ENCODE peak calls at places on chromosomes 6 and 20, in four cellular contexts. Q is germinal center, C is tibial artery, V is GM23248. H is an unnamed sample.

GRCh38 chr6:111812080-111813038 is 60.9 kb downstream of the FYN start:
- DNase-seq in Q (no peak), C (no peak), V (peak; percentile 63), H (no peak)

GRCh38 chr20:23687986-23688385 is 852 bp downstream of the CST4 start:
- DNase-seq in Q (no peak), C (no peak), V (no peak), H (no peak)

GRCh38 chr20:2168946-2169345 is 67.3 kb downstream of the STK35 start:
- DNase-seq in Q (no peak), C (peak; percentile 39), V (no peak), H (no peak)

GRCh38 chr20:44247131-44247571 is at the start of gene GDAP1L1:
- DNase-seq in Q (no peak), C (no peak), V (peak; percentile 24), H (no peak)

GRCh38 chr6:52365871-52366540 is 4.1 kb downstream of the PAQR8 start:
- DNase-seq in Q (no peak), C (no peak), V (no peak), H (no peak)

GRCh38 chr20:53495357-53495756 is 98.3 kb downstream of the ZNF217 start:
- DNase-seq in Q (no peak), C (no peak), V (peak; percentile 50), H (no peak)

GRCh38 chr6:142242269-142242668 is 59.5 kb upstream of the ADGRG6 start:
- DNase-seq in Q (no peak), C (no peak), V (peak; percentile 2), H (no peak)

GRCh38 chr6:121142093-121142492 is 192.2 kb downstream of the TBC1D32 start:
- DNase-seq in Q (no peak), C (no peak), V (peak; percentile 9), H (no peak)

GRCh38 chr6:27825025-27825823 is 87.0 kb downstream of the OR2B2 start:
- DNase-seq in Q (no peak), C (no peak), V (no peak), H (no peak)

GRCh38 chr6:149366237-149366921 is 33.7 kb upstream of the SUMO4 start:
- DNase-seq in Q (no peak), C (no peak), V (no peak), H (no peak)

GRCh38 chr20:40688129-40689099 is 622 bp downstream of the MAFB start:
- DNase-seq in Q (no peak), C (peak; percentile 70), V (peak; percentile 43), H (no peak)

GRCh38 chr6:2429460-2429859 is 184.1 kb upstream of the GMDS start:
- DNase-seq in Q (no peak), C (no peak), V (peak; percentile 57), H (no peak)

GRCh38 chr20:37986873-37987601 is 46.2 kb downstream of the TTI1 start:
- DNase-seq in Q (no peak), C (peak; percentile 92), V (peak; percentile 44), H (peak; percentile 89)

GRCh38 chr6:15369838-15370237 is 124.0 kb downstream of the JARID2 start:
- DNase-seq in Q (no peak), C (no peak), V (peak; percentile 22), H (no peak)

GRCh38 chr6:33610057-33610456 is 11.1 kb upstream of the ITPR3 start:
- DNase-seq in Q (no peak), C (peak; percentile 7), V (peak; percentile 40), H (peak; percentile 39)

GRCh38 chr20:62306440-62307187 is 3.8 kb downstream of the ADRM1 start:
- DNase-seq in Q (no peak), C (no peak), V (no peak), H (peak; percentile 63)

GRCh38 chr6:108592371-108593337 is 31.9 kb downstream of the FOXO3 start:
- DNase-seq in Q (peak; percentile 14), C (no peak), V (peak; percentile 92), H (no peak)

GRCh38 chr6:104212977-104213696 is 646.6 kb downstream of the HACE1 start:
- DNase-seq in Q (no peak), C (no peak), V (no peak), H (no peak)

GRCh38 chr6:164532546-164533362 is 776.7 kb downstream of the C6orf118 start:
- DNase-seq in Q (no peak), C (no peak), V (no peak), H (no peak)

GRCh38 chr6:26457407-26457795 is 354 bp upstream of the BTN2A1 start:
- DNase-seq in Q (no peak), C (peak; percentile 70), V (peak; percentile 70), H (peak; percentile 28)

GRCh38 chr6:108526739-108527174 is 34.0 kb upstream of the FOXO3 start:
- DNase-seq in Q (peak; percentile 28), C (no peak), V (peak; percentile 64), H (no peak)

GRCh38 chr6:36862164-36862847 is 12.3 kb downstream of the PPIL1 start:
- DNase-seq in Q (no peak), C (no peak), V (no peak), H (peak; percentile 40)

H was measured in right cardiac atrium.